ENCODE peak calls at places on chromosome 4, in four cellular contexts. One of them, this sample, is unnamed.
A peak's percentile ranks its signal among the peaks of the same experiment; 100 is the strongest.

GRCh38 chr4:5801696-5802095 is 90.7 kb downstream of the EVC start:
- DNase-seq in GM23248: peak; percentile 8
- DNase-seq in Peyer's patch: peak; percentile 18
- DNase-seq in T-cell: no peak
- DNase-seq in this sample: no peak

GRCh38 chr4:65917486-65917885 is 247.2 kb upstream of the EPHA5 start:
- DNase-seq in T-cell: no peak
- DNase-seq in GM23248: no peak
- DNase-seq in Peyer's patch: no peak
- DNase-seq in this sample: no peak

GRCh38 chr4:119212964-119213606 is 572 bp downstream of the USP53 start:
- DNase-seq in GM23248: peak; percentile 97
- DNase-seq in T-cell: peak; percentile 40
- DNase-seq in Peyer's patch: peak; percentile 92
- DNase-seq in this sample: peak; percentile 62

GRCh38 chr4:175514174-175514573 is 297.9 kb downstream of the GPM6A start:
- DNase-seq in Peyer's patch: no peak
- DNase-seq in GM23248: no peak
- DNase-seq in T-cell: no peak
- DNase-seq in this sample: no peak

GRCh38 chr4:150072906-150073714 is 5.1 kb upstream of the DCLK2 start:
- DNase-seq in GM23248: peak; percentile 94
- DNase-seq in T-cell: no peak
- DNase-seq in Peyer's patch: no peak
- DNase-seq in this sample: no peak

GRCh38 chr4:88526221-88526815 is 2.7 kb upstream of the PYURF start:
- DNase-seq in T-cell: no peak
- DNase-seq in Peyer's patch: peak; percentile 50
- DNase-seq in GM23248: peak; percentile 58
- DNase-seq in this sample: peak; percentile 11

GRCh38 chr4:185656467-185656890 is 121.2 kb upstream of the PDLIM3 start:
- DNase-seq in T-cell: no peak
- DNase-seq in GM23248: peak; percentile 59
- DNase-seq in Peyer's patch: no peak
- DNase-seq in this sample: no peak

GRCh38 chr4:85756938-85757337 is 282.0 kb downstream of the ARHGAP24 start:
- DNase-seq in T-cell: no peak
- DNase-seq in GM23248: peak; percentile 79
- DNase-seq in Peyer's patch: no peak
- DNase-seq in this sample: peak; percentile 6

GRCh38 chr4:24067781-24068193 is 177.9 kb upstream of the PPARGC1A start:
- DNase-seq in T-cell: no peak
- DNase-seq in Peyer's patch: no peak
- DNase-seq in GM23248: peak; percentile 69
- DNase-seq in this sample: no peak

GRCh38 chr4:48126621-48127020 is 7.4 kb downstream of the TXK start:
- DNase-seq in T-cell: no peak
- DNase-seq in Peyer's patch: no peak
- DNase-seq in GM23248: no peak
- DNase-seq in this sample: no peak

GRCh38 chr4:55547461-55547770 is 707 bp upstream of the CLOCK start:
- DNase-seq in Peyer's patch: no peak
- DNase-seq in GM23248: no peak
- DNase-seq in T-cell: no peak
- DNase-seq in this sample: no peak

GRCh38 chr4:138049350-138049749 is 192.8 kb downstream of the SLC7A11 start:
- DNase-seq in GM23248: no peak
- DNase-seq in T-cell: no peak
- DNase-seq in Peyer's patch: no peak
- DNase-seq in this sample: no peak

GRCh38 chr4:613126-613525 is 12.2 kb upstream of the PDE6B start:
- DNase-seq in Peyer's patch: no peak
- DNase-seq in T-cell: no peak
- DNase-seq in GM23248: no peak
- DNase-seq in this sample: no peak

This sample was measured in germinal center.